ENCODE peak calls at places on chromosomes 4 and X, in nine cellular contexts. N, Y, Q, T, Z, D, I, H and K are unnamed samples.

GRCh38 chr4:24473309-24473721 is 111.0 kb downstream of the DHX15 start:
- DNase-seq in H (no peak), Y (no peak), T (peak; percentile 45), I (no peak), D (no peak), Q (no peak), N (no peak), Z (peak; percentile 27), K (no peak)

GRCh38 chr4:24226667-24227066 is 336.8 kb upstream of the PPARGC1A start:
- DNase-seq in Y (no peak), N (no peak), Q (no peak), D (no peak), H (no peak), T (no peak), I (no peak), Z (peak; percentile 72), K (no peak)

GRCh38 chr4:74161676-74162450 is 3.9 kb downstream of the MTHFD2L start:
- DNase-seq in N (no peak), Q (no peak), I (no peak), H (no peak), T (no peak), Y (no peak), Z (peak; percentile 11), D (no peak), K (no peak)

GRCh38 chr4:101232074-101232776 is 115.1 kb downstream of the PPP3CA start:
- DNase-seq in I (no peak), Q (no peak), N (peak; percentile 14), Y (peak; percentile 76), T (peak; percentile 67), Z (peak; percentile 79), D (no peak), H (no peak), K (peak; percentile 36)

GRCh38 chr4:56626963-56627362 is 54.1 kb downstream of the HOPX start:
- DNase-seq in Z (no peak), I (peak; percentile 48), D (no peak), Q (no peak), N (no peak), H (no peak), T (no peak), Y (peak; percentile 4), K (no peak)

GRCh38 chr4:159946983-159947645 is 844.2 kb downstream of the RAPGEF2 start:
- DNase-seq in H (no peak), Y (peak; percentile 46), D (no peak), T (peak; percentile 72), I (no peak), N (no peak), Z (peak; percentile 45), Q (peak; percentile 70), K (peak; percentile 27)

GRCh38 chr4:515251-515650 is 16.2 kb downstream of the PIGG start:
- DNase-seq in I (no peak), D (no peak), Z (no peak), T (no peak), Y (no peak), H (peak; percentile 68), Q (no peak), N (no peak), K (no peak)

GRCh38 chrX:150719641-150720040 is 26.4 kb downstream of the MTMR1 start:
- DNase-seq in N (no peak), H (no peak), Q (no peak), Z (no peak), T (no peak), D (no peak), Y (no peak), I (no peak), K (no peak)

GRCh38 chr4:48299560-48299959 is 29.9 kb upstream of the TEC start:
- DNase-seq in D (no peak), T (no peak), H (no peak), I (no peak), Q (no peak), Z (no peak), N (no peak), Y (no peak), K (no peak)

GRCh38 chr4:48296330-48296729 is 26.7 kb upstream of the TEC start:
- DNase-seq in Y (no peak), D (no peak), H (no peak), I (no peak), Q (no peak), Z (peak; percentile 21), T (no peak), N (no peak), K (no peak)

GRCh38 chr4:48297447-48297846 is 27.8 kb upstream of the TEC start:
- DNase-seq in N (no peak), H (no peak), D (no peak), Y (no peak), Z (peak; percentile 29), I (no peak), T (no peak), Q (no peak), K (no peak)

GRCh38 chr4:48295116-48295515 is 25.5 kb upstream of the TEC start:
- DNase-seq in Q (no peak), N (no peak), T (no peak), I (no peak), Y (no peak), H (no peak), Z (no peak), D (no peak), K (no peak)

DNA sequence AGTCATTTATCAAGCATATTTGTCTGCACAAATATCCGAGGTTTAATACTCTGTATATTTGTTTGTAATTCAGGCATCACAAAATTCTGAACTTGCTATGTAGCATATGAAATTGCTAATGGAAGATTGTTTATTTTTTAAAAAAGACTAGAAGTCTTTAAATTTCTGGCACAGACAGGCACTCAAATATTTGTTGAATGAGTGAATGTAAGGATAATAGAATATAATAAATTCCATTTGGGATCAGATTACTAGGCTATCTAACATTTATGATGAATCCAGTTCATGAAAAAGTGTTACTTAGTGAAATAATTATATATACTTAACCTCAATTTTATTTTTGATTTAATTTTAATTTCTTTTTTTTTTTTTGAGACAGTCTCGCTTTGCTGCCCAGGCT is 30.4 kb upstream of the TEC start:
- DNase-seq in N (no peak), I (no peak), Q (no peak), Y (no peak), D (no peak), T (no peak), H (no peak), Z (peak; percentile 78), K (no peak)
- TF ChIP-seq POLR2A in N (no peak), I (no peak), Q (no peak), Y (no peak), D (no peak), T (no peak), H (no peak), Z (no peak), K (no peak)

DNA sequence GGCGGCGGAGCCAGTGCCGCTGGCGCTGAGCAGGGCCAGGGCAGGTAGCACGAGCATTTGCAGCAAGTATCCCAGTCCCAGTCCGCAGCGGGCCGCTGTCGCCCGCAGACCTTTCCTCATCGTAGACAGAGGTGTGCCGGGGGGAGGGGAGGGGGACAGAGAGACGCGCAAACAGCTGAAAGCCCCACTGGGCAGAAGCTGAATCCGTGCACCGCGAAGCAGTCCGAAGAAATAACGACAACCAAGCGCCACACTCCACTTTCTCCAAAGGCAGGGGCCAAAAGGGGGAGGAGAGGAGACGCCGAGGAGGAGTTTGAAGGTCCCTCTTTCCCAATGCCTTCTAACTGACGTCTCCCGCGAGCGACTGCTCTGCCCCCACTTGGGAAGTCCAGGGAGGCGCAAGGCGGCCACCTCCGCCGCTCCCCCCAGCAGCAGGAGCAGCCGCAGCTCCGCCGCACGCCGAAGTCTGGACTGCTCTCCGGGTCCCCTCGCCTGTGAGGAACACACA is at the start of gene UNC5C:
- DNase-seq in Y (peak; percentile 32), Z (no peak), D (no peak), I (peak; percentile 36), T (peak; percentile 37), Q (no peak), N (peak; percentile 43), H (peak; percentile 82), K (peak; percentile 13)
- TF ChIP-seq POLR2A in Y (no peak), Z (no peak), D (no peak), I (no peak), T (no peak), Q (no peak), N (peak; percentile 54), H (no peak), K (no peak)

GRCh38 chrX:66007851-66008250 is 32.0 kb downstream of the VSIG4 start:
- DNase-seq in Y (no peak), N (no peak), H (no peak), I (no peak), Z (no peak), T (no peak), Q (no peak), D (no peak), K (no peak)

GRCh38 chrX:66008403-66008970 is 31.4 kb downstream of the VSIG4 start:
- DNase-seq in T (no peak), Q (no peak), N (no peak), I (no peak), H (no peak), Y (no peak), Z (no peak), D (no peak), K (no peak)

GRCh38 chrX:66005832-66006449 is 33.9 kb downstream of the VSIG4 start:
- DNase-seq in Y (no peak), Z (no peak), D (no peak), T (no peak), N (no peak), I (no peak), Q (no peak), H (no peak), K (peak; percentile 11)

GRCh38 chrX:66002832-66003680 is 36.8 kb downstream of the VSIG4 start:
- DNase-seq in Z (no peak), Q (no peak), T (no peak), H (no peak), Y (no peak), D (no peak), I (no peak), N (no peak), K (no peak)

GRCh38 chrX:66004928-66005831 is 34.7 kb downstream of the VSIG4 start:
- DNase-seq in D (no peak), Z (no peak), H (no peak), Y (no peak), Q (no peak), I (no peak), T (no peak), N (no peak), K (peak; percentile 2)
- TF ChIP-seq POLR2A in D (no peak), Z (no peak), H (no peak), Y (no peak), Q (no peak), I (no peak), T (no peak), N (no peak), K (no peak)

GRCh38 chr4:40228497-40229365 is 31.9 kb downstream of the RHOH start:
- DNase-seq in I (no peak), D (no peak), N (no peak), Q (no peak), Y (no peak), H (no peak), Z (no peak), T (peak; percentile 38), K (peak; percentile 6)

GRCh38 chr4:40231464-40231863 is 34.6 kb downstream of the RHOH start:
- DNase-seq in H (no peak), D (no peak), T (no peak), Z (no peak), Y (no peak), I (no peak), N (no peak), Q (no peak), K (no peak)

GRCh38 chr4:40225497-40225896 is 28.7 kb downstream of the RHOH start:
- DNase-seq in H (no peak), Z (no peak), N (no peak), Q (no peak), I (no peak), D (no peak), T (no peak), Y (no peak), K (no peak)

GRCh38 chr4:40223343-40223742 is 26.5 kb downstream of the RHOH start:
- DNase-seq in N (no peak), D (no peak), H (no peak), Q (no peak), Y (no peak), Z (no peak), I (no peak), T (no peak), K (no peak)

GRCh38 chr4:40227284-40227683 is 30.5 kb downstream of the RHOH start:
- DNase-seq in D (no peak), N (no peak), Z (no peak), I (no peak), Y (no peak), T (no peak), Q (no peak), H (no peak), K (no peak)
- TF ChIP-seq POLR2A in D (no peak), N (no peak), Z (no peak), I (no peak), Y (no peak), T (no peak), Q (no peak), H (no peak), K (no peak)